ENCODE peak calls at places on chromosomes 7 and 10, in ten cellular contexts. B is hepatocyte, Q is ovary, O is astrocyte of the cerebellum, R is heart right ventricle, W is GM23338, Y is IMR-90, G is left lung, X is fibroblast of mammary gland, Z is transverse colon. P is an unnamed sample.

GRCh38 chr7:38545977-38546376 is 85.2 kb downstream of the AMPH start:
- DNase-seq in Z (no peak), Y (no peak), X (no peak), W (no peak), G (no peak), Q (no peak), B (no peak), O (no peak), R (no peak), P (no peak)

GRCh38 chr10:78712147-78712546 is 356.6 kb upstream of the ZMIZ1 start:
- DNase-seq in O (no peak), B (no peak), X (no peak), Y (no peak), G (no peak), W (peak; percentile 11), Z (no peak), R (peak; percentile 35), Q (no peak), P (no peak)

GRCh38 chr10:4686644-4686996 is 139.4 kb upstream of the AKR1E2 start:
- DNase-seq in G (no peak), B (peak; percentile 67), Q (no peak), Z (no peak), X (peak; percentile 71), Y (peak; percentile 91), W (no peak), R (no peak), O (peak; percentile 68), P (no peak)

GRCh38 chr7:112414855-112415490 is 35.3 kb upstream of the IFRD1 start:
- DNase-seq in Q (no peak), G (no peak), O (no peak), X (peak; percentile 52), R (no peak), W (peak; percentile 70), Y (peak; percentile 38), Z (no peak), B (peak; percentile 65), P (no peak)

GRCh38 chr10:32349968-32350738 is 3.2 kb upstream of the EPC1 start:
- DNase-seq in X (no peak), Z (no peak), Y (no peak), R (no peak), Q (no peak), O (no peak), W (no peak), B (no peak), G (no peak), P (no peak)

GRCh38 chr7:154910125-154910524 is 92.8 kb downstream of the PAXIP1 start:
- DNase-seq in Z (no peak), R (no peak), Y (no peak), B (no peak), O (no peak), Q (no peak), G (no peak), X (no peak), W (no peak), P (no peak)

GRCh38 chr10:47094636-47095035 is 183.4 kb downstream of the PTPN20 start:
- DNase-seq in B (no peak), G (no peak), Q (no peak), X (no peak), W (no peak), Z (no peak), R (no peak), O (no peak), Y (no peak), P (no peak)

GRCh38 chr10:119190353-119190752 is 11.7 kb upstream of the PRDX3 start:
- DNase-seq in Y (peak; percentile 99), X (peak; percentile 97), W (no peak), R (no peak), O (peak; percentile 89), B (peak; percentile 70), Q (no peak), G (no peak), Z (no peak), P (no peak)

GRCh38 chr7:151756076-151756731 is 120.7 kb downstream of the PRKAG2 start:
- DNase-seq in B (no peak), Q (peak; percentile 40), R (no peak), Z (peak; percentile 20), X (peak; percentile 72), W (no peak), G (no peak), O (no peak), Y (peak; percentile 82), P (no peak)

GRCh38 chr10:128793726-128794655 is 667.8 kb upstream of the MKI67 start:
- DNase-seq in B (no peak), R (no peak), Z (no peak), O (no peak), Q (no peak), Y (no peak), X (no peak), W (no peak), G (no peak), P (no peak)

GRCh38 chr10:20415684-20416083 is 481.4 kb downstream of the NEBL start:
- DNase-seq in Z (no peak), O (no peak), B (no peak), W (no peak), G (no peak), Q (no peak), X (no peak), Y (no peak), R (no peak), P (no peak)

GRCh38 chr7:54839538-54840213 is 80.7 kb upstream of the SEC61G start:
- DNase-seq in R (peak; percentile 82), Z (peak; percentile 35), G (peak; percentile 88), O (no peak), Y (peak; percentile 56), X (peak; percentile 89), W (peak; percentile 77), Q (peak; percentile 36), B (peak; percentile 30), P (peak; percentile 85)

GRCh38 chr7:94314526-94314925 is 80.2 kb upstream of the COL1A2 start:
- DNase-seq in X (no peak), W (no peak), Q (no peak), Y (no peak), B (no peak), G (no peak), O (no peak), R (no peak), Z (no peak), P (no peak)

GRCh38 chr7:122983261-122983660 is 12.2 kb downstream of the TAS2R16 start:
- DNase-seq in Z (no peak), G (no peak), R (no peak), X (no peak), Y (no peak), B (no peak), O (no peak), W (no peak), Q (no peak), P (no peak)

GRCh38 chr7:44180631-44181030 is 8.6 kb downstream of the GCK start:
- DNase-seq in Z (no peak), Q (no peak), W (no peak), X (no peak), R (no peak), G (no peak), O (no peak), Y (no peak), B (no peak), P (no peak)

GRCh38 chr10:78255796-78256638 is 222.4 kb downstream of the RPS24 start:
- DNase-seq in Y (peak; percentile 99), W (no peak), G (no peak), X (peak; percentile 99), Q (no peak), B (peak; percentile 78), Z (peak; percentile 21), R (no peak), O (peak; percentile 88), P (no peak)

GRCh38 chr7:66921918-66922486 is 977 bp downstream of the TMEM248 start:
- DNase-seq in W (peak; percentile 25), Y (no peak), R (no peak), G (no peak), Q (no peak), Z (peak; percentile 22), X (no peak), O (no peak), B (peak; percentile 38), P (no peak)

GRCh38 chr10:101062231-101063161 is 707 bp downstream of the KAZALD1 start:
- DNase-seq in Z (peak; percentile 71), R (peak; percentile 66), B (peak; percentile 89), Q (peak; percentile 57), W (peak; percentile 85), X (peak; percentile 35), Y (peak; percentile 43), O (no peak), G (peak; percentile 89), P (peak; percentile 85)
- H3K4me3 ChIP-seq in Z (no peak overlapping the region), R (peak overlapping the region; percentile 90), B (peak overlapping the region; percentile 34), Q (peak overlapping the region; percentile 5), W (peak overlapping the region; percentile 87), X (peak overlapping the region; percentile 96), Y (peak overlapping the region; percentile 81), O (peak overlapping the region; percentile 93), G (peak overlapping the region; percentile 77), P (no peak overlapping the region)

GRCh38 chr10:17115683-17116082 is 13.9 kb downstream of the CUBN start:
- DNase-seq in B (peak; percentile 51), X (peak; percentile 51), Z (no peak), Y (peak; percentile 51), R (no peak), O (no peak), G (no peak), Q (no peak), W (peak; percentile 25), P (no peak)
- TF ChIP-seq CTCF in B (peak; percentile 16), X (peak; percentile 24), Z (no peak), Y (peak; percentile 19), R (no peak), O (peak; percentile 22), G (no peak), Q (no peak), W (no peak), P (no peak)

GRCh38 chr10:95758351-95759025 is 2.5 kb downstream of the ENTPD1 start:
- DNase-seq in W (no peak), Q (no peak), O (no peak), X (peak; percentile 26), Z (peak; percentile 18), G (no peak), B (no peak), R (no peak), Y (peak; percentile 6), P (no peak)

GRCh38 chr10:95756796-95757657 is 1.1 kb downstream of the ENTPD1 start:
- DNase-seq in O (no peak), G (no peak), X (no peak), Z (no peak), W (no peak), R (no peak), B (no peak), Q (no peak), Y (no peak), P (no peak)

GRCh38 chr10:95759233-95759826 is 3.4 kb downstream of the ENTPD1 start:
- DNase-seq in R (no peak), Y (no peak), O (no peak), Q (no peak), G (no peak), B (no peak), W (no peak), Z (no peak), X (no peak), P (no peak)

GRCh38 chr10:95756061-95756751 is at the start of gene ENTPD1:
- DNase-seq in O (no peak), Y (peak; percentile 12), Q (no peak), B (no peak), G (no peak), X (peak; percentile 8), R (no peak), W (peak; percentile 59), Z (peak; percentile 59), P (no peak)

GRCh38 chr10:95761939-95762492 is 6.1 kb downstream of the ENTPD1 start:
- DNase-seq in W (no peak), B (no peak), Z (no peak), G (no peak), O (no peak), Q (no peak), Y (no peak), X (no peak), R (no peak), P (no peak)
- H3K4me3 ChIP-seq in W (no peak overlapping the region), B (no peak overlapping the region), Z (no peak overlapping the region), G (no peak overlapping the region), O (no peak overlapping the region), Q (no peak overlapping the region), Y (no peak overlapping the region), X (no peak overlapping the region), R (no peak overlapping the region), P (no peak overlapping the region)

GRCh38 chr10:100705139-100705538 is 40.2 kb upstream of the PAX2 start:
- DNase-seq in Q (no peak), X (no peak), B (no peak), G (no peak), R (no peak), Y (no peak), W (no peak), Z (no peak), O (no peak), P (no peak)
- TF ChIP-seq CTCF in Q (no peak), X (no peak), B (no peak), G (no peak), R (no peak), Y (no peak), W (peak; percentile 39), Z (no peak), O (no peak), P (no peak)

P was measured in pancreas.